ENCODE peak calls at places on chromosomes 5 and 9, in five cellular contexts. T, A, S, I and J are unnamed samples.

GRCh38 chr5:62282079-62282478 is 23.9 kb upstream of the KIF2A start:
- DNase-seq in T (no peak), A (no peak), S (no peak), I (no peak), J (no peak)

GRCh38 chr5:132499440-132500243 is 9.1 kb upstream of the IRF1 start:
- DNase-seq in T (no peak), A (no peak), S (no peak), I (no peak), J (no peak)

GRCh38 chr5:151719228-151719861 is 32.6 kb upstream of the SPARC start:
- DNase-seq in T (no peak), A (peak), S (peak), I (no peak), J (no peak)

GRCh38 chr5:107124376-107124775 is 546.4 kb downstream of the EFNA5 start:
- DNase-seq in T (no peak), A (no peak), S (no peak), I (no peak), J (no peak)

GRCh38 chr9:78812665-78813064 is 515.7 kb downstream of the PSAT1 start:
- DNase-seq in T (no peak), A (no peak), S (no peak), I (no peak), J (no peak)

GRCh38 chr9:123005964-123006363 is 27.5 kb upstream of the GPR21 start:
- DNase-seq in T (no peak), A (no peak), S (no peak), I (no peak), J (no peak)

GRCh38 chr9:135287627-135288026 is 192.0 kb upstream of the PPP1R26 start:
- DNase-seq in T (no peak), A (no peak), S (no peak), I (no peak), J (no peak)

GRCh38 chr9:91214086-91214485 is 147.6 kb downstream of the AUH start:
- DNase-seq in T (no peak), A (no peak), S (no peak), I (no peak), J (no peak)

GRCh38 chr9:76401580-76402354 is 7.5 kb upstream of the RFK start:
- DNase-seq in T (no peak), A (no peak), S (peak), I (no peak), J (no peak)

GRCh38 chr5:143695244-143695885 is 116.6 kb upstream of the HMHB1 start:
- DNase-seq in T (no peak), A (no peak), S (no peak), I (no peak), J (no peak)

GRCh38 chr9:120931278-120932085 is 4.9 kb upstream of the TRAF1 start:
- DNase-seq in T (peak), A (no peak), S (no peak), I (no peak), J (no peak)

GRCh38 chr9:130128251-130128650 is 44.0 kb upstream of the NCS1 start:
- DNase-seq in T (peak), A (no peak), S (no peak), I (no peak), J (no peak)

GRCh38 chr9:97562542-97562941 is 61.1 kb downstream of the TMOD1 start:
- DNase-seq in T (no peak), A (no peak), S (no peak), I (no peak), J (no peak)

GRCh38 chr5:14806452-14806851 is 65.1 kb downstream of the ANKH start:
- DNase-seq in T (no peak), A (no peak), S (no peak), I (no peak), J (no peak)

DNA sequence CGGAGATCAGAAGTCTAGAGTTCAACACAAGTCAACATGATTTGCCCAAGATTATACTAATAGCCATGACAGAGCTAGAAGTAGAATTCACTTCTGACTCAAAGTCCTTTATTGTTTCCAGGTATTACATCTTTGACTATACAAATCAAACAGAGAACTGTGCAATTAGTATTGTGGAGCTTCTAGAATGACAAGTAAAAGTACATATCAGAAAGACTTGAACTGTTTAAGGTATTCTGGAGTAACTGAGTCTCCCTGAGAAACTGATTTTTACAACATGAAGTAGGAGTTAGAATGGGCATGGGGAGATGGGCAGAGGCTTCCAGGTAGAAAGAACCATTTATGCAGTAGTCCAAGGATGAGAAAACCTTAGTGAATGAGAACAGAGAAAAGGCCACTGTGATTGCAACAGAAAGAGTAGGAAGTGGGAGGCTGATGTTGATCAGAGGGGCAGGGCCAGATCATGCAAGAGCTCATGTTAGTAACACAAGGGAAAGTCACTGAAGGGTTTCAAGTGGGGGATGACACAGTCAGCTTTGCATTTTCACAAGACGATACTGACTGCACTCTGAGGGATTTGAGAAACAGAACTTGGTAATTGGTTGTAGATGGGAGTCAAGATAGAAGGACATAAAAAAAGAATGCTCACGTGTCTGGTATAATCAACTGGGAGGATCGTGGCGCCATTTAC is 280.7 kb downstream of the RFX3 start:
- DNase-seq in T (peak), A (no peak), S (no peak), I (no peak), J (no peak)
- TF ChIP-seq ATF2 in T (no peak), A (no peak), S (no peak), I (no peak), J (no peak)

DNA sequence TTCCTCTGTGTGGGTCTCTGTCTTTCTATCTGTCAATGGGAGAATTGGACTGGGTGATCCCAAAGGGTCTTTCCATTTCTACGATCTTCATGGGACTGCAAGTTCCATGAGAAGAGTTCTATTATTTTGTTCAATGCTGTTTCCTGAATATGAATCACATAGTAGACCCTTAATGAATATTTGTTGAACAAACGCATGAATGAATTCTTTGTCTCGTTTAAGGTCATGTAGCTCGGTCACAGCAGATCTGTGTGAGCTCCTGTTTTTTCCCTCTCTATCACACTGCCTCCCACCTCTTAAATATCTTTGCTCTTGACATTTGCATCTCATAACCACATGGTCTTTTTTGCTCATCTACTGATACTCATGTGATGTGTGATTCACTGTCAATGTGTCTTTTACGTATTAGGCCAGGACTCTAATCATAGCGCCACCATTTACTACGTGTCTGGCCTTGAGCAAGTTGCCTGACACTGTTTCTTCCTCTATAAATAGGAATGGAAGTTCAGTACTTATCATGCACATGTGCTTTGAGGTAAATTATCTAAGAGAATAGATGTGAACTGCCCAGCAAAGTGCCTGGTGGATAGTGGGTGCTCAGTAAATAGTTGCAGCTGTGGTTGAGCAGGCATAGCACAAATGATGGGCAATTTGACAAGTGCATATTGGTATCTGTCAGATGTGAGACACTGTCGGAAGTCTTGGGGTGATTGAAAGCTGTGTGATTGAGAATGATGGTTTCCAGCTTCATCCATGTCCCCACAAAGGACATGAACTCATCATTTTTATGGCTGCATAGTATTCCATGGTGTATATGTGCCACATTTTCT is 37.5 kb downstream of the PTTG1 start:
- DNase-seq in T (peak), A (no peak), S (no peak), I (no peak), J (no peak)
- TF ChIP-seq ATF2 in T (peak), A (no peak), S (no peak), I (no peak), J (no peak)

GRCh38 chr5:139690385-139691274 is 42.5 kb downstream of the CXXC5 start:
- DNase-seq in T (no peak), A (no peak), S (no peak), I (no peak), J (peak)
- TF ChIP-seq ATF2 in T (no peak), A (no peak), S (no peak), I (no peak), J (no peak)

DNA sequence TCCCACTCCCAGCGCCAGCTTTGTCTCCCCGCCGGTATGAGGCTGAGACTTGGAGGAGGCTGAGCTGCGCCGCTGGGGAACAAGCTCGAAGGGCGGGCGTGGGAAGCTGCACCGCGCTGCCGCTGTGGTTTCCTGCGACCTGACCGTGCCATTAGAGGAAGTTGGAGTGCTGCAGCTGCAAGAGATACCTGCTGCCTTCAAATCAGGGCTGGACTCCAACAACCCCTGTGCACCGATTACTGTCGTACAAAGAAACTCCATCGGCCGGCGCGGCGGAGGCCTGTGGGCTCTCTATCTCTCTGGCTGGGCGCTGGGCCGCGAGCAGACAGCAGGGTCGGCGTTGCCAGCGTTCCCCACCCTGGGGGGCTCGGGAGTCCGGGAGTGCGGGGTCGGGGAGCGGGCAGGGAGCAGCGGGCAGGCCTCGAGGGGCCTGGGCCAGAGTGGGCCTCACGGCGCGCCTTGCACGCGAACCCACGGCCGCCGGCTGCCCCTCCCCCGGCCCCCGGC is 1.2 kb upstream of the ERBIN start:
- DNase-seq in T (peak), A (peak), S (peak), I (no peak), J (peak)
- TF ChIP-seq ATF2 in T (no peak), A (no peak), S (no peak), I (peak), J (no peak)

GRCh38 chr5:53253421-53253871 is 143.9 kb upstream of the MOCS2 start:
- DNase-seq in T (no peak), A (no peak), S (no peak), I (no peak), J (no peak)
- TF ChIP-seq ATF2 in T (no peak), A (no peak), S (no peak), I (no peak), J (no peak)

GRCh38 chr5:108276187-108276586 is 105.7 kb downstream of the FBXL17 start:
- DNase-seq in T (no peak), A (no peak), S (no peak), I (no peak), J (no peak)
- TF ChIP-seq ATF2 in T (no peak), A (no peak), S (no peak), I (no peak), J (no peak)

GRCh38 chr9:92384373-92384772 is 20.0 kb downstream of the OGN start:
- DNase-seq in T (no peak), A (no peak), S (no peak), I (no peak), J (no peak)

GRCh38 chr9:92381780-92382179 is 22.6 kb downstream of the OGN start:
- DNase-seq in T (no peak), A (no peak), S (no peak), I (no peak), J (no peak)

GRCh38 chr9:92385474-92385873 is 18.9 kb downstream of the OGN start:
- DNase-seq in T (no peak), A (no peak), S (no peak), I (no peak), J (no peak)

GRCh38 chr9:92385001-92385400 is 19.4 kb downstream of the OGN start:
- DNase-seq in T (no peak), A (no peak), S (no peak), I (no peak), J (no peak)

DNA sequence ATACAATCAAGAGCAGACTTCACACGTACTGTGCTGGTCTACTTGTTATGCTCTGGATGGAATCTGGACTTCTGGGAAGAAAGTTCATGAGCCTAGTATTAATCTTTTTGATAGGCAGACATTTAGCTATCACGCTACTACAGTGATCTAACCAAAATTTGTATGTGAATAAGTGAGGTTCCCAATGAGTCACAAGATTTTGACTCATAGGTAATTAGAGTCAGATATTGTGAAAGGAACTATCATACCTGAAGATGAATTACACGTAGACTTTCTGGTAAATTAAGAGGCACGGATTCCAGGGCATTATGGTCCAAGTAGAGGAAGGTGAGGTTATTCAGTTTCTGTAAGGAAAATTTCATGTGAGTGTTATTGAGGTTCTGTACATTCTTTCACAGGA is 18.4 kb downstream of the OGN start:
- DNase-seq in T (no peak), A (no peak), S (no peak), I (no peak), J (no peak)
- TF ChIP-seq ATF2 in T (no peak), A (no peak), S (no peak), I (no peak), J (no peak)

DNA sequence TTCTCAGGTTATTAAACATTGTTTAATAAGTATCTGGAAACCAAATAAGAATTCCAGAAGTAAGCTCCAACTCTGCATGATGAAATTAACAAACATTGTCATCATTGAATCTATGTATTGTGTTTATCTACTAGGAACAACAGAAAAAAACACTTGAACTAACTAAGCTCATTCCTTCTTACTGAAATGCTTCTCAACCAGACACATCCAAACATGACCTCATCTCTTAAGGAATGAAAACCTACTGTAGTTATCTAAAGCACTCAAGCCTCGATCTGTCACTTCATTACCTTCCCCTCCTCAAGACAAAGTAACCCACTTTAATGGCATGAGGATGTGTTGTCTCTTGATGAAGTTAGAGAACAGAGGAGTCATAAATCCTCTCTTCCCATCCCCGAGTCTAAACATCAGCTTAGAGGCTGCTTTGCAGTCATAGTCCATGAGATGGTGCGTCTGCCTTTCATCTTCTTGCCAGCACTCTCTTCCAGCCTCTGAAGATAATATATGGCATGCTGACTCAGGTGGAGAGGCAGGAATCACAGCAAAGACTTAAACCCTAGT is 86.5 kb downstream of the CEMIP2 start:
- DNase-seq in T (no peak), A (no peak), S (no peak), I (no peak), J (no peak)
- TF ChIP-seq ATF2 in T (no peak), A (no peak), S (no peak), I (no peak), J (no peak)

GRCh38 chr5:53478411-53479044 is 1.9 kb upstream of the FST start:
- DNase-seq in T (no peak), A (peak), S (peak), I (no peak), J (no peak)
- TF ChIP-seq ATF2 in T (no peak), A (no peak), S (no peak), I (no peak), J (no peak)